ENCODE peak calls at places on chromosomes 1 and 21, in six cellular contexts. M is IMR-90, D is mesenchymal stem cell, S is neuronal stem cell, T is H9, R is H1. A is an unnamed sample.

GRCh38 chr1:47387921-47388509 is 28.1 kb upstream of the FOXE3 start:
- DNase-seq in M (peak; percentile 30), D (no peak), S (no peak), T (no peak), R (no peak), A (no peak)

GRCh38 chr1:27342778-27343638 is 1.2 kb downstream of the SYTL1 start:
- DNase-seq in M (no peak), D (no peak), S (no peak), T (peak; percentile 61), R (no peak), A (peak; percentile 87)

GRCh38 chr1:7366955-7367665 is 404.0 kb upstream of the VAMP3 start:
- DNase-seq in M (no peak), D (no peak), S (no peak), T (no peak), R (no peak), A (no peak)

GRCh38 chr1:207345644-207346561 is 24.4 kb downstream of the CD55 start:
- DNase-seq in M (no peak), D (no peak), S (no peak), T (peak; percentile 29), R (no peak), A (no peak)

GRCh38 chr1:216621536-216621935 is 101.7 kb downstream of the ESRRG start:
- DNase-seq in M (no peak), D (no peak), S (no peak), T (no peak), R (no peak), A (no peak)

GRCh38 chr21:37220433-37220980 is 46.6 kb downstream of the VPS26C start:
- DNase-seq in M (peak; percentile 50), D (no peak), S (no peak), T (no peak), R (no peak), A (no peak)

GRCh38 chr1:46248122-46248920 is 758 bp downstream of the RAD54L start:
- DNase-seq in M (no peak), D (peak; percentile 18), S (peak; percentile 21), T (peak; percentile 63), R (peak; percentile 68), A (no peak)

GRCh38 chr1:230153655-230154296 is 86.7 kb downstream of the GALNT2 start:
- DNase-seq in M (peak; percentile 61), D (peak; percentile 74), S (peak; percentile 33), T (no peak), R (no peak), A (no peak)

GRCh38 chr1:67214420-67215174 is 48.3 kb downstream of the IL23R start:
- DNase-seq in M (peak; percentile 29), D (peak; percentile 39), S (no peak), T (no peak), R (no peak), A (peak; percentile 66)

GRCh38 chr1:189606047-189606446 is 871.6 kb downstream of the BRINP3 start:
- DNase-seq in M (no peak), D (no peak), S (no peak), T (no peak), R (no peak), A (peak; percentile 19)

GRCh38 chr21:32331444-32332305 is 33.0 kb downstream of the MRAP start:
- DNase-seq in M (no peak), D (no peak), S (peak; percentile 23), T (no peak), R (no peak), A (no peak)

GRCh38 chr1:17156108-17156507 is 36.9 kb upstream of the PADI2 start:
- DNase-seq in M (peak; percentile 52), D (peak; percentile 4), S (no peak), T (peak; percentile 0), R (no peak), A (peak; percentile 62)

GRCh38 chr1:31576201-31576669 is at the start of gene TINAGL1:
- DNase-seq in M (no peak), D (peak; percentile 32), S (no peak), T (peak; percentile 88), R (peak; percentile 83), A (peak; percentile 65)

GRCh38 chr1:183416850-183417690 is 1.1 kb downstream of the NMNAT2 start:
- DNase-seq in M (peak; percentile 43), D (peak; percentile 68), S (peak; percentile 69), T (peak; percentile 84), R (peak; percentile 89), A (peak; percentile 84)

GRCh38 chr1:180230791-180231505 is 884 bp downstream of the LHX4 start:
- DNase-seq in M (peak; percentile 51), D (peak; percentile 65), S (no peak), T (peak; percentile 74), R (peak; percentile 78), A (peak; percentile 61)

GRCh38 chr1:18341291-18342058 is 139.3 kb upstream of the KLHDC7A start:
- DNase-seq in M (no peak), D (no peak), S (no peak), T (no peak), R (no peak), A (no peak)

GRCh38 chr1:111448482-111448917 is 556 bp downstream of the WDR77 start:
- DNase-seq in M (peak; percentile 12), D (no peak), S (no peak), T (no peak), R (no peak), A (no peak)

GRCh38 chr1:153360190-153360589 is 2.5 kb downstream of the S100A9 start:
- DNase-seq in M (no peak), D (no peak), S (no peak), T (no peak), R (no peak), A (no peak)

GRCh38 chr1:52684545-52684944 is 13.6 kb downstream of the COA7 start:
- DNase-seq in M (no peak), D (no peak), S (no peak), T (no peak), R (no peak), A (no peak)
- H3K4ac ChIP-seq in M (no peak overlapping the region), D (no peak overlapping the region), S (no peak overlapping the region), T (no peak overlapping the region), R (no peak overlapping the region), A (no peak overlapping the region)

GRCh38 chr1:211808475-211808874 is 22.1 kb downstream of the LPGAT1 start:
- DNase-seq in M (no peak), D (no peak), S (no peak), T (no peak), R (no peak), A (peak; percentile 21)
- H3K14ac ChIP-seq in M (no peak overlapping the region), D (no peak overlapping the region), S (no peak overlapping the region), T (no peak overlapping the region), R (no peak overlapping the region), A (no peak overlapping the region)

GRCh38 chr1:160398823-160399222 is 1.5 kb upstream of the VANGL2 start:
- DNase-seq in M (no peak), D (no peak), S (no peak), T (no peak), R (no peak), A (no peak)

GRCh38 chr1:160401487-160401805 is 1.1 kb downstream of the VANGL2 start:
- DNase-seq in M (no peak), D (no peak), S (no peak), T (no peak), R (no peak), A (no peak)

GRCh38 chr1:160400284-160400645 is at the start of gene VANGL2:
- DNase-seq in M (peak; percentile 41), D (peak; percentile 75), S (peak; percentile 93), T (peak; percentile 89), R (peak; percentile 96), A (peak; percentile 66)

GRCh38 chr1:160400646-160401486 is 502 bp downstream of the VANGL2 start:
- DNase-seq in M (no peak), D (peak; percentile 17), S (peak; percentile 74), T (peak; percentile 45), R (peak; percentile 75), A (no peak)

DNA sequence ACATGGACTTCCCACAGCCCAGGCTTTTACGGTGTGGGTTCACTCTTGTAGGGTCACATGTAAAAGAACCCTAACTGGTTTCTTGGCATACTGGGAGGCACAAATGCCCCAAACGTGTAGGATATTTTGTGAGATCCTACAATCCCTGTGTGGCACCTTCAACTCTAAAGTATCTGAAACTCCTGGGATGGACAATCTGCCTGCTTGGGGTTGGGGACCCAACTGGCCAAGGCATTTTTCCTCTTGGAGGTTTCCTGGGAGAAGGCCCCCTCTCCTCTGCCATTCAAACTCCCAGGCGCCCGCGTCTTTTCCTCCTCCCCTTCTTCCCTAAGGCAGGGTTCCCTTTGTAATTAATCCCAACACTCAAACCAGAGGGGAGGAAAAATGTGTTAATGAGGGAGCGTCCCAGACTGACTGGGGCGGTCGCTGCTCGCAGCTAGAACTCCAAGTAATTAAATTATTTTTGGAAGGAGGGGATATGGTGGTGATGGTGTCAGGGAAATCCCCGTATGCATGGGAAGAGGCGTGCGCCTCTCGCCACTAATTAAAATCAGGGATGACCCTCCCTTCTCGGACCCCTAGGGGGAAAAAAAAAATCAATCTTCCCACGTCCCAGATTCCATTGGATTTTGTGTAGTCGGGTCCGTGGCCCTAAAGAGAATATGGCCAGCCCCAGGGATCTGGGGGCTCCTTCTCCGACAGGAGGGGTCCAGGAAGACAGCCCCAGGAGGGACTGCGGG is 650 bp upstream of the VANGL2 start:
- DNase-seq in M (no peak), D (no peak), S (no peak), T (no peak), R (no peak), A (no peak)
- H3K4ac ChIP-seq in M (no peak overlapping the region), D (peak overlapping the region; percentile 76), S (no peak overlapping the region), T (no peak overlapping the region), R (peak overlapping the region; percentile 25), A (peak overlapping the region; percentile 71)

GRCh38 chr1:94332516-94332915 is 85.7 kb upstream of the ABCD3 start:
- DNase-seq in M (no peak), D (no peak), S (no peak), T (no peak), R (no peak), A (no peak)
- H3K14ac ChIP-seq in M (no peak overlapping the region), D (no peak overlapping the region), S (no peak overlapping the region), T (no peak overlapping the region), R (no peak overlapping the region), A (no peak overlapping the region)

DNA sequence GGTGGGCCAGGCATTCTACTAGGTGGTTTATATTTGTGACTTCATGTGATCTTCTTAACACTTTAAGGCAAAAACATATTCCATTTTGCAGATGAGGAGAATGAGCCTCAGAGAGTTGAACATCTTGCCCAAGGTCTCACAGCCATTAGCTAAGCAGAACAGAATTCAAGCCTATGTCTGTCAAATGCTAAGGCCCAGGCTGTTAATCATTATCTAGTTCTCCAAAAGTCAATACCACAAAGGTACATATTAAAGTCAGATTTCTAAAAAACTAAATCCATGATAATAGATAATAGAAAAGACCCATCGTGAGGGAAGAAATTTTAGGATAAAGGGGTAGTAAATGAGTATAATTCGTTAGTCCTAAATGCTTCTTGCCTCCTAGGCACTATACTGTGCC is 234.3 kb downstream of the KCNH1 start:
- DNase-seq in M (no peak), D (no peak), S (no peak), T (no peak), R (no peak), A (no peak)
- H3K4ac ChIP-seq in M (no peak overlapping the region), D (no peak overlapping the region), S (no peak overlapping the region), T (no peak overlapping the region), R (no peak overlapping the region), A (no peak overlapping the region)

A was measured in trophoblast cell.